ENCODE peak calls at places on chromosomes 16 and 17, in eight cellular contexts. K is PC-9, X is OCI-LY7, N is IMR-90, H is H9, Q is A549, O is HCT116, F is hepatocyte. P is an unnamed sample.

GRCh38 chr17:42067371-42068180 is 17.2 kb upstream of the C17orf113 start:
- DNase-seq in O (no peak), X (peak; percentile 72), N (peak; percentile 23), F (peak; percentile 64), H (peak; percentile 90), Q (peak; percentile 79), K (peak; percentile 52), P (peak; percentile 62)

GRCh38 chr17:59415397-59415796 is 83.9 kb downstream of the YPEL2 start:
- DNase-seq in Q (no peak), O (no peak), K (no peak), F (peak; percentile 33), H (no peak), X (no peak), N (no peak), P (no peak)

GRCh38 chr17:77098884-77099545 is 41.8 kb upstream of the SEC14L1 start:
- DNase-seq in O (no peak), H (no peak), F (peak; percentile 73), K (no peak), Q (no peak), X (no peak), N (peak; percentile 85), P (no peak)

GRCh38 chr17:45147581-45148182 is 593 bp upstream of the HEXIM1 start:
- DNase-seq in Q (peak; percentile 83), X (peak; percentile 98), H (peak; percentile 92), F (peak; percentile 91), O (peak; percentile 95), N (peak; percentile 97), K (peak; percentile 71), P (peak; percentile 94)

GRCh38 chr16:1771072-1771863 is at the start of gene NME3:
- DNase-seq in O (no peak), K (peak; percentile 80), Q (peak; percentile 76), F (peak; percentile 82), H (peak; percentile 76), N (peak; percentile 56), X (peak; percentile 77), P (peak; percentile 58)

GRCh38 chr16:3595521-3596021 is 15.8 kb downstream of the SLX4 start:
- DNase-seq in O (no peak), X (no peak), N (no peak), F (no peak), Q (no peak), K (no peak), H (no peak), P (no peak)

GRCh38 chr16:1707193-1707790 is 1.3 kb downstream of the MAPK8IP3 start:
- DNase-seq in K (no peak), Q (no peak), X (peak; percentile 44), F (peak; percentile 51), H (no peak), O (no peak), N (peak; percentile 40), P (peak; percentile 28)

GRCh38 chr17:7587420-7587786 is 2.5 kb downstream of the SOX15 start:
- DNase-seq in X (no peak), Q (no peak), F (no peak), O (no peak), K (peak; percentile 44), N (peak; percentile 98), H (no peak), P (peak; percentile 16)

GRCh38 chr17:43085489-43085888 is 39.7 kb downstream of the BRCA1 start:
- DNase-seq in X (no peak), H (no peak), O (peak; percentile 12), N (peak; percentile 39), Q (no peak), F (peak; percentile 46), K (no peak), P (no peak)

GRCh38 chr17:56914641-56915263 is 903 bp upstream of the TRIM25 start:
- DNase-seq in X (no peak), N (no peak), H (no peak), K (no peak), Q (no peak), F (peak; percentile 36), O (peak; percentile 33), P (peak; percentile 45)

GRCh38 chr17:56913867-56914640 is at the start of gene TRIM25:
- DNase-seq in O (peak; percentile 81), F (peak; percentile 95), H (peak; percentile 96), N (peak; percentile 82), X (peak; percentile 78), K (peak; percentile 75), Q (peak; percentile 98), P (peak; percentile 92)

GRCh38 chr17:56912105-56912999 is 1.5 kb downstream of the TRIM25 start:
- DNase-seq in O (no peak), K (no peak), N (no peak), H (no peak), Q (no peak), F (no peak), X (no peak), P (peak; percentile 25)

GRCh38 chr17:56910509-56911235 is 3.2 kb downstream of the TRIM25 start:
- DNase-seq in F (no peak), K (no peak), Q (no peak), O (no peak), X (no peak), H (no peak), N (no peak), P (no peak)

DNA sequence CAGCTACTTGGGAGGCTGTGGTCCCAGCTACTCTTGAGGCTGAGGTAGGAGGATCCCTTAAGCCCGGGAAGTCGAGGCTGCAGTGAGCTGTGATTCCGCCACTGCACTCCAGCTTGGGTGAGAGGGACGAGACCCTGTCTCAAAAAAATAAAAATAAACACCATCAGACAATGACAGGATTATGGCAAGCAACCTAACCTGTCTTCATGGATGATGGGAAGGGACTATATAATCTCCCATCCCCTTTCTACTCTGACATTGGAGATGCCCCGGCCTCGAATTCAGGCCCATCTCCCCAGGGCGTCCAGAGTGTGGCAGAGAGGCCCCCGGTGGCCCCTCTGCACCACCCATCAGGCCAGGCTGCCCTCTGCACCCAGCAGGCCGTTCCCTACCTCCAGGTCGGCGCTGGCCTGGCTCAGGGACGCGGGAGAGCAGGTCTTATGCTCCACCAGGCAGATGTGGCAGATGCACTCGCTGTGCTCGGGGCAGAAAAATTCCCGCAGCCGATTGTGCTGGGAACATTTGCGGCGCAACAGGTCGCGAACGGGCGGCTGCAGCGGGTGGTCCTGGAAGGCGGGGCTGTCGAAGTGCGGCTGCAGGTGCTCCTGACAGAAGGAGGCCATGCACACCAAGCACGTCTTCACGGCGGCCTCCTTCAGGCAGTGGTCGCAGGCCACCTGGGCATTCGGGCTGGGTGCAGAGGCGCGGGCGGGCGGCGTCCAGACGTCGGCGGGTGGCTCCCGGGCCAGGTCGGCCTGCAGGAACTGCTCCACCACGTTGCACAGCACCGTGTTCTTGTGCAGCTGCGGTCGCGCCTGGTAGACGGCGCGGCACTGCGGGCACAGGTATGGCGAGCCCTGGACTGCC is 616 bp downstream of the TRIM25 start:
- DNase-seq in K (no peak), X (peak; percentile 50), N (no peak), Q (no peak), F (peak; percentile 27), O (no peak), H (peak; percentile 79), P (peak; percentile 16)
- TF ChIP-seq CTCF in K (no peak), X (no peak), N (no peak), Q (no peak), F (no peak), O (no peak), H (no peak), P (no peak)

GRCh38 chr16:14003119-14003570 is 68.0 kb upstream of the MRTFB start:
- DNase-seq in Q (no peak), O (no peak), F (peak; percentile 82), K (peak; percentile 61), H (peak; percentile 80), N (peak; percentile 72), X (peak; percentile 24), P (peak; percentile 54)
- H3K4me2 ChIP-seq in Q (peak overlapping the region; percentile 17), O (no peak overlapping the region), F (peak overlapping the region; percentile 71), K (peak overlapping the region; percentile 66), H (peak overlapping the region; percentile 62), N (peak overlapping the region; percentile 30), X (peak overlapping the region; percentile 50), P (peak overlapping the region; percentile 83)

DNA sequence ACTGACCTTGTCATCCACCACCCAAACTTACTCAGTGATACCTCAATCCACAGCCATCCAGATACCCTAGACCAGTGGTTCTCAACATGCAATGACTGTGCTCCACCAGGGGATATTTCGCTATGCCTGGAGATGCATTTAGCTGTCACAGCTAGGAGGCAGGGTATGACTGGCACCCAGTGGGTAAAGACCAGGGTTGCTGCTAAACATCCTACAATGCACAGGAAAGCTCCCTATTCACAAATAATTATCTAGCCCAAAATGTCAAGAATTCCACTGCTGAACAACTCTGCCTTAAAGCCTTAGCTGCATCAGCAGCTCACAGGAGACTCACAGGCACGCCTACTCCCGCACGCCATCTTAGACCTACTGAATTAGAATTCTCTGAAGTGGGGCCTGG is 212.6 kb downstream of the GRIN2A start:
- DNase-seq in K (no peak), H (no peak), Q (no peak), N (no peak), O (no peak), F (no peak), X (no peak), P (no peak)
- TF ChIP-seq CTCF in K (no peak), H (peak; percentile 38), Q (no peak), N (no peak), O (no peak), F (no peak), X (no peak), P (no peak)

DNA sequence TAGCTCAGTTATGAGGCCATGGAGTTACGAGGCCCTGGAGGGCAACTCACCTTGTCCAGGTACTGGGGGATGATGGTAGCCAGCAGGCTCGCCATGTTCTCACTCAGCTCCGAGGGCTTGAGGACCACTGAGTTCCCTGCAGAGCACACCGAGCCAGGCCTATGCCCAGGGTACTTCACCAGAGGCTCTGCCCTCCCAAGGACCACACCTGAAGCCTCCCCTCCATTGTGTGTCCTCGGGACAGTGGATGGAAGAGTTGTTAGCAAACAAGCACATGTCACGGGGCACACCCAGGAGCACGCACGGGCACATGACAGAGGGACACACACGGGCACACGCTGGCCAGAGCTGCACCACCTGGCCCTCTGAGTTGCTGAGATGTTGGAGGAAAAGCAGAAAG is 5.6 kb downstream of the ALDH3A1 start:
- DNase-seq in F (no peak), X (no peak), O (no peak), H (no peak), K (no peak), N (no peak), Q (no peak), P (no peak)
- H3K4me2 ChIP-seq in F (no peak overlapping the region), X (no peak overlapping the region), O (no peak overlapping the region), H (no peak overlapping the region), K (no peak overlapping the region), N (no peak overlapping the region), Q (peak overlapping the region; percentile 12), P (no peak overlapping the region)

GRCh38 chr16:83068686-83069085 is 441.9 kb downstream of the CDH13 start:
- DNase-seq in X (no peak), Q (no peak), N (peak; percentile 46), K (no peak), H (no peak), F (no peak), O (no peak), P (no peak)
- TF ChIP-seq CTCF in X (peak; percentile 12), Q (no peak), N (peak; percentile 54), K (no peak), H (no peak), F (peak; percentile 40), O (no peak), P (no peak)